ENCODE peak calls at places on chromosomes 11 and 22, in six cellular contexts. Q is aorta; J is neural progenitor cell; G is effector memory CD4-positive, alpha-beta T cell; C is left ventricle myocardium inferior; W is neuronal stem cell. V is an unnamed sample.

GRCh38 chr11:15157181-15157580 is 42.5 kb downstream of the INSC start:
- DNase-seq in G (no peak), Q (no peak), J (no peak), C (no peak), W (no peak), V (peak; percentile 33)

GRCh38 chr11:27934830-27935145 is 173.2 kb downstream of the KIF18A start:
- DNase-seq in G (no peak), W (no peak), C (no peak), J (no peak), Q (no peak), V (peak; percentile 85)

GRCh38 chr22:42273855-42274451 is 3.5 kb upstream of the TCF20 start:
- DNase-seq in G (no peak), W (no peak), J (peak; percentile 87), C (no peak), Q (no peak), V (no peak)

GRCh38 chr11:23021287-23021863 is 161.1 kb upstream of the CCDC179 start:
- DNase-seq in W (peak; percentile 39), G (no peak), C (no peak), J (peak; percentile 59), Q (no peak), V (no peak)

GRCh38 chr22:36331912-36332622 is 55.7 kb downstream of the MYH9 start:
- DNase-seq in W (no peak), Q (peak; percentile 91), C (peak; percentile 83), G (peak; percentile 44), J (no peak), V (peak; percentile 78)

GRCh38 chr11:38089728-38090127 is 1491.7 kb upstream of the RAG2 start:
- DNase-seq in C (no peak), G (no peak), W (no peak), J (peak; percentile 3), Q (no peak), V (no peak)

GRCh38 chr22:40665312-40665711 is 14.0 kb upstream of the MCHR1 start:
- DNase-seq in W (no peak), Q (peak; percentile 91), G (no peak), C (peak; percentile 75), J (no peak), V (no peak)

GRCh38 chr11:7846003-7846402 is 49.3 kb upstream of the OR5P2 start:
- DNase-seq in C (no peak), G (no peak), J (no peak), Q (no peak), W (no peak), V (no peak)

GRCh38 chr22:32693102-32693501 is 108.4 kb upstream of the TIMP3 start:
- DNase-seq in J (no peak), C (no peak), G (no peak), W (no peak), Q (no peak), V (no peak)

GRCh38 chr11:63613517-63614135 is 607 bp downstream of the PLAAT3 start:
- DNase-seq in G (peak; percentile 5), C (peak; percentile 49), Q (peak; percentile 77), W (no peak), J (peak; percentile 62), V (peak; percentile 66)

GRCh38 chr11:61032824-61033223 is 61.3 kb downstream of the CD6 start:
- DNase-seq in G (no peak), J (no peak), Q (no peak), C (no peak), W (no peak), V (no peak)

GRCh38 chr22:37321288-37321687 is 39.0 kb downstream of the CYTH4 start:
- DNase-seq in J (no peak), W (no peak), C (no peak), G (no peak), Q (no peak), V (no peak)

GRCh38 chr22:17774206-17774927 is at the start of gene BID:
- DNase-seq in W (no peak), C (peak; percentile 68), J (peak; percentile 66), Q (peak; percentile 68), G (peak; percentile 23), V (no peak)

GRCh38 chr11:2891901-2892214 is 6.3 kb upstream of the CDKN1C start:
- DNase-seq in C (peak; percentile 62), J (no peak), W (no peak), G (no peak), Q (peak; percentile 75), V (peak; percentile 60)

GRCh38 chr11:2578006-2578933 is 121.5 kb downstream of the KCNQ1OT1 start:
- DNase-seq in W (no peak), Q (peak; percentile 40), G (no peak), J (no peak), C (peak; percentile 26), V (no peak)

GRCh38 chr11:33863418-33864172 is 28.3 kb downstream of the LMO2 start:
- DNase-seq in J (no peak), W (no peak), Q (no peak), G (no peak), C (no peak), V (no peak)
- H3K4me1 ChIP-seq in J (peaks cover 33% of the 10 kb centered on the region), W (no peaks in the 10 kb centered on the region), Q (no peaks in the 10 kb centered on the region), G (peaks cover 3% of the 10 kb centered on the region), C (peaks cover 23% of the 10 kb centered on the region), V (peaks cover 7% of the 10 kb centered on the region)

GRCh38 chr11:57321996-57322880 is 2.5 kb downstream of the TNKS1BP1 start:
- DNase-seq in Q (peak; percentile 95), J (peak; percentile 88), C (peak; percentile 89), G (no peak), W (peak; percentile 59), V (peak; percentile 94)

GRCh38 chr11:57318178-57318577 is 6.6 kb downstream of the TNKS1BP1 start:
- DNase-seq in C (no peak), G (no peak), W (no peak), Q (peak; percentile 36), J (no peak), V (no peak)

GRCh38 chr11:57321388-57321995 is 3.3 kb downstream of the TNKS1BP1 start:
- DNase-seq in G (no peak), W (no peak), J (no peak), C (no peak), Q (peak; percentile 65), V (no peak)

GRCh38 chr11:57320719-57321387 is 3.9 kb downstream of the TNKS1BP1 start:
- DNase-seq in W (no peak), J (no peak), Q (no peak), G (no peak), C (no peak), V (no peak)

GRCh38 chr11:57320067-57320718 is 4.6 kb downstream of the TNKS1BP1 start:
- DNase-seq in J (no peak), Q (peak; percentile 51), C (no peak), W (no peak), G (no peak), V (no peak)
- H3K27ac ChIP-seq in J (no peak overlapping the region), Q (no peak overlapping the region), C (peak overlapping the region; percentile 97), W (no peak overlapping the region), G (no peak overlapping the region), V (no peak overlapping the region)

DNA sequence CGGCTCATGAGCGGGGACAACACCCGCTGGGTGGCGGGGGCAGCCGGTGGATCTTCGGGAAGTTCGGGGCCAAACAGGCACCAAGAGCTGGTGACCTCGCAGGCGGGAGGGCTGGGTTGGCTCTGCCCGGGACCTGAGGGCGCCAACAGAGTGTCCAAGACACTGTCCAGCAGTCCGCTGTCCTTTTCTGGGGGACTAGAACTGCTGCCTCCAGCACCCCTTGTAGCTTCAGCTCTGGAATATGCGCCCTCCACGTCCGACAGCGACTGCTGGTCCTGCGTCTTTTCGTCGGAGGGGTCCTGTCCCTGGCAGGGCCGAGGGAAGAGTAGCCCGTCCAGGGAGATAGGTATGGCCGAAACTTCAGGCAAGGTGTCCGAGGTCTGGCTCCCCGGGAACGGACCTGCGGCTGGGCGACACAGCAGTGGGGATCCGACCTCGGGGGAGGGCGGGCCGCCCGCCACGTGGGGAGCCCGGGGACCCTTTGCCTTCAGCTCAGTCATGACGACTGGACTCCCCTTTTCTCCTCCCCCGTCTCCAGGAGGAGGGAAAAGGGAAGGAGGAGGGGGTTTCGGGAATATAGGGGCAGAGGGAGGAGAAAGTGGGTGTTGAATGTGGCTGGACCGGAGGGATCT is 926 bp downstream of the PGR start:
- DNase-seq in C (no peak), Q (peak; percentile 50), W (peak; percentile 3), G (no peak), J (peak; percentile 36), V (no peak)
- H3K4me3 ChIP-seq in C (peak overlapping the region; percentile 79), Q (peak overlapping the region; percentile 74), W (no peak overlapping the region), G (no peak overlapping the region), J (peak overlapping the region; percentile 49), V (no peak overlapping the region)

DNA sequence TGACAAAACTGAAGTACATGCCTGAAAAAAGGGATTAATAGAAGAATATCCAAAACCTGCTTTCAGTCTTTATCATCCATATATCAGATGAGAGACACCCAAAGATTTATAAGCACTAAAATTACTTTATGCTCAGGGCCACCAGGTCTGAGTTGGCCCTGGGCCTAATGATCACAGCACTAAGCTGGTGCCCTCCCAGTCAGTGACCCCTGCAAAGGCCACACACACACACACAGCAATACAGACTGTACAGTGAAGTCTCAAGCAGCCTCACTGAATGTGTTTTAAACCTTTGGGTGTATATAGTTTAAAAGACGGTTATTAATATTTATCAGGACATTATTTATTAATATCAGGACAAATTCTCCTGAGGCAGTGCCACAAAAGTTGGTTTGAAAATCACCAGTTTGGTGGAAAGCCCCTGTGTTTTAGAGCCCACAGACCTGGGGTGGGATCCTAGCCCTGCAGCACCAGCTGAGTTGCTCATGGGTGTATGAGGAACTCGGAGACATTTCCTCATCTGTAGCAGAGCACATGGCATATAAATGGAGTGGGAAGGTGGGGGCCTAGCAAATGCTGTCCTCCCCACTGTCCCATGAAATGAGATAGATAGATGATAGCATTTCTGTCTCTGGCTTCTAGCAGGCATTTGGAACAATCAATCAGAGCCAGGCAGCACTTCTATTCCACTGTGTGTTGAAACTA is 48.3 kb upstream of the HORMAD2 start:
- DNase-seq in J (no peak), W (no peak), Q (no peak), C (no peak), G (no peak), V (no peak)
- H3K4me1 ChIP-seq in J (no peaks in the 10 kb centered on the region), W (no peaks in the 10 kb centered on the region), Q (no peaks in the 10 kb centered on the region), C (peaks cover 14% of the 10 kb centered on the region), G (no peaks in the 10 kb centered on the region), V (no peaks in the 10 kb centered on the region)